ENCODE peak calls at places on chromosomes 13 and 19, in ten cellular contexts. One of them, this sample, is unnamed.
A peak's percentile ranks its signal among the peaks of the same experiment; 100 is the strongest.

GRCh38 chr19:47713046-47714021 is at the start of gene EHD2:
- DNase-seq in endothelial cell: peak; percentile 68
- DNase-seq in breast epithelium: peak; percentile 70
- DNase-seq in progenitor cell of endocrine pancreas: no peak
- DNase-seq in HCT116: no peak
- DNase-seq in Peyer's patch: peak; percentile 56
- DNase-seq in tibial nerve: peak; percentile 54
- DNase-seq in MCF 10A: peak; percentile 81
- DNase-seq in WTC11: peak; percentile 72
- DNase-seq in GM12865: no peak
- DNase-seq in this sample: no peak

GRCh38 chr13:105442941-105443340 is 1092.5 kb downstream of the EFNB2 start:
- DNase-seq in endothelial cell: no peak
- DNase-seq in breast epithelium: no peak
- DNase-seq in progenitor cell of endocrine pancreas: no peak
- DNase-seq in HCT116: peak; percentile 87
- DNase-seq in Peyer's patch: no peak
- DNase-seq in tibial nerve: peak; percentile 12
- DNase-seq in MCF 10A: peak; percentile 93
- DNase-seq in WTC11: no peak
- DNase-seq in GM12865: no peak
- DNase-seq in this sample: no peak

GRCh38 chr19:38675611-38676010 is 28.2 kb downstream of the ACTN4 start:
- DNase-seq in endothelial cell: no peak
- DNase-seq in breast epithelium: no peak
- DNase-seq in progenitor cell of endocrine pancreas: no peak
- DNase-seq in HCT116: no peak
- DNase-seq in Peyer's patch: peak; percentile 87
- DNase-seq in tibial nerve: no peak
- DNase-seq in MCF 10A: no peak
- DNase-seq in WTC11: no peak
- DNase-seq in GM12865: peak; percentile 49
- DNase-seq in this sample: no peak

GRCh38 chr19:778910-779653 is 18.2 kb upstream of the PTBP1 start:
- DNase-seq in endothelial cell: peak; percentile 56
- DNase-seq in breast epithelium: no peak
- DNase-seq in progenitor cell of endocrine pancreas: no peak
- DNase-seq in HCT116: no peak
- DNase-seq in Peyer's patch: peak; percentile 63
- DNase-seq in tibial nerve: peak; percentile 70
- DNase-seq in MCF 10A: peak; percentile 99
- DNase-seq in WTC11: no peak
- DNase-seq in GM12865: no peak
- DNase-seq in this sample: no peak

GRCh38 chr19:32702010-32702409 is 10.4 kb downstream of the NUDT19 start:
- DNase-seq in endothelial cell: no peak
- DNase-seq in breast epithelium: no peak
- DNase-seq in progenitor cell of endocrine pancreas: peak; percentile 22
- DNase-seq in HCT116: no peak
- DNase-seq in Peyer's patch: peak; percentile 70
- DNase-seq in tibial nerve: no peak
- DNase-seq in MCF 10A: no peak
- DNase-seq in WTC11: no peak
- DNase-seq in GM12865: no peak
- DNase-seq in this sample: no peak

GRCh38 chr19:1016647-1017114 is 4.2 kb downstream of the TMEM259 start:
- DNase-seq in endothelial cell: no peak
- DNase-seq in breast epithelium: no peak
- DNase-seq in progenitor cell of endocrine pancreas: no peak
- DNase-seq in HCT116: no peak
- DNase-seq in Peyer's patch: peak; percentile 67
- DNase-seq in tibial nerve: no peak
- DNase-seq in MCF 10A: peak; percentile 62
- DNase-seq in WTC11: no peak
- DNase-seq in GM12865: no peak
- DNase-seq in this sample: no peak

GRCh38 chr19:27777726-27778125 is 1435.2 kb downstream of the UQCRFS1 start:
- DNase-seq in endothelial cell: no peak
- DNase-seq in breast epithelium: no peak
- DNase-seq in progenitor cell of endocrine pancreas: no peak
- DNase-seq in HCT116: no peak
- DNase-seq in Peyer's patch: no peak
- DNase-seq in tibial nerve: no peak
- DNase-seq in MCF 10A: no peak
- DNase-seq in WTC11: no peak
- DNase-seq in GM12865: no peak
- DNase-seq in this sample: no peak

GRCh38 chr19:58586131-58586765 is 13.1 kb upstream of the MZF1 start:
- DNase-seq in endothelial cell: no peak
- DNase-seq in breast epithelium: peak; percentile 41
- DNase-seq in progenitor cell of endocrine pancreas: peak; percentile 6
- DNase-seq in HCT116: no peak
- DNase-seq in Peyer's patch: no peak
- DNase-seq in tibial nerve: no peak
- DNase-seq in MCF 10A: no peak
- DNase-seq in WTC11: no peak
- DNase-seq in GM12865: no peak
- DNase-seq in this sample: no peak

GRCh38 chr13:111388851-111389500 is 68.5 kb downstream of the TEX29 start:
- DNase-seq in endothelial cell: no peak
- DNase-seq in breast epithelium: no peak
- DNase-seq in progenitor cell of endocrine pancreas: no peak
- DNase-seq in HCT116: no peak
- DNase-seq in Peyer's patch: peak; percentile 35
- DNase-seq in tibial nerve: no peak
- DNase-seq in MCF 10A: no peak
- DNase-seq in WTC11: no peak
- DNase-seq in GM12865: no peak
- DNase-seq in this sample: no peak

GRCh38 chr19:58460039-58460438 is 6.8 kb upstream of the ZNF324 start:
- DNase-seq in endothelial cell: no peak
- DNase-seq in breast epithelium: no peak
- DNase-seq in progenitor cell of endocrine pancreas: no peak
- DNase-seq in HCT116: no peak
- DNase-seq in Peyer's patch: no peak
- DNase-seq in tibial nerve: no peak
- DNase-seq in MCF 10A: peak; percentile 47
- DNase-seq in WTC11: no peak
- DNase-seq in GM12865: no peak
- DNase-seq in this sample: no peak

GRCh38 chr13:49635599-49636433 is 7.5 kb downstream of the ARL11 start:
- DNase-seq in endothelial cell: no peak
- DNase-seq in breast epithelium: no peak
- DNase-seq in progenitor cell of endocrine pancreas: no peak
- DNase-seq in HCT116: no peak
- DNase-seq in Peyer's patch: no peak
- DNase-seq in tibial nerve: peak; percentile 19
- DNase-seq in MCF 10A: no peak
- DNase-seq in WTC11: no peak
- DNase-seq in GM12865: peak; percentile 61
- DNase-seq in this sample: no peak

GRCh38 chr13:81089758-81090157 is 748.8 kb upstream of the SPRY2 start:
- DNase-seq in endothelial cell: no peak
- DNase-seq in breast epithelium: no peak
- DNase-seq in progenitor cell of endocrine pancreas: no peak
- DNase-seq in HCT116: no peak
- DNase-seq in Peyer's patch: no peak
- DNase-seq in tibial nerve: no peak
- DNase-seq in MCF 10A: no peak
- DNase-seq in WTC11: no peak
- DNase-seq in GM12865: no peak
- DNase-seq in this sample: no peak

GRCh38 chr19:19371056-19371455 is 34.4 kb upstream of the GATAD2A start:
- DNase-seq in endothelial cell: no peak
- DNase-seq in breast epithelium: no peak
- DNase-seq in progenitor cell of endocrine pancreas: no peak
- DNase-seq in HCT116: peak; percentile 69
- DNase-seq in Peyer's patch: no peak
- DNase-seq in tibial nerve: no peak
- DNase-seq in MCF 10A: no peak
- DNase-seq in WTC11: no peak
- DNase-seq in GM12865: no peak
- DNase-seq in this sample: no peak

GRCh38 chr13:39038569-39038898 is 278 bp downstream of the NHLRC3 start:
- DNase-seq in endothelial cell: no peak
- DNase-seq in breast epithelium: no peak
- DNase-seq in progenitor cell of endocrine pancreas: no peak
- DNase-seq in HCT116: no peak
- DNase-seq in Peyer's patch: peak; percentile 58
- DNase-seq in tibial nerve: no peak
- DNase-seq in MCF 10A: no peak
- DNase-seq in WTC11: no peak
- DNase-seq in GM12865: peak; percentile 73
- DNase-seq in this sample: no peak

GRCh38 chr19:41367848-41368301 is 3.9 kb upstream of the B9D2 start:
- DNase-seq in endothelial cell: no peak
- DNase-seq in breast epithelium: no peak
- DNase-seq in progenitor cell of endocrine pancreas: no peak
- DNase-seq in HCT116: no peak
- DNase-seq in Peyer's patch: no peak
- DNase-seq in tibial nerve: no peak
- DNase-seq in MCF 10A: peak; percentile 46
- DNase-seq in WTC11: no peak
- DNase-seq in GM12865: no peak
- DNase-seq in this sample: no peak

GRCh38 chr13:95020298-95020987 is 280.8 kb downstream of the ABCC4 start:
- DNase-seq in endothelial cell: no peak
- DNase-seq in breast epithelium: no peak
- DNase-seq in progenitor cell of endocrine pancreas: no peak
- DNase-seq in HCT116: no peak
- DNase-seq in Peyer's patch: no peak
- DNase-seq in tibial nerve: no peak
- DNase-seq in MCF 10A: peak; percentile 10
- DNase-seq in WTC11: no peak
- DNase-seq in GM12865: no peak
- DNase-seq in this sample: no peak

GRCh38 chr13:87536499-87536898 is 134.7 kb upstream of the SLITRK5 start:
- DNase-seq in endothelial cell: no peak
- DNase-seq in breast epithelium: no peak
- DNase-seq in progenitor cell of endocrine pancreas: no peak
- DNase-seq in HCT116: no peak
- DNase-seq in Peyer's patch: no peak
- DNase-seq in tibial nerve: no peak
- DNase-seq in MCF 10A: no peak
- DNase-seq in WTC11: no peak
- DNase-seq in GM12865: peak; percentile 57
- DNase-seq in this sample: no peak

GRCh38 chr13:36418022-36418805 is 14.1 kb upstream of the CCNA1 start:
- DNase-seq in endothelial cell: no peak
- DNase-seq in breast epithelium: no peak
- DNase-seq in progenitor cell of endocrine pancreas: no peak
- DNase-seq in HCT116: no peak
- DNase-seq in Peyer's patch: no peak
- DNase-seq in tibial nerve: no peak
- DNase-seq in MCF 10A: peak; percentile 30
- DNase-seq in WTC11: no peak
- DNase-seq in GM12865: peak; percentile 42
- DNase-seq in this sample: no peak

GRCh38 chr13:95553614-95554385 is 1.3 kb downstream of the CLDN10 start:
- DNase-seq in endothelial cell: peak; percentile 23
- DNase-seq in breast epithelium: no peak
- DNase-seq in progenitor cell of endocrine pancreas: no peak
- DNase-seq in HCT116: no peak
- DNase-seq in Peyer's patch: no peak
- DNase-seq in tibial nerve: no peak
- DNase-seq in MCF 10A: no peak
- DNase-seq in WTC11: peak; percentile 46
- DNase-seq in GM12865: no peak
- DNase-seq in this sample: no peak

GRCh38 chr19:11197291-11198174 is at the start of gene KANK2:
- DNase-seq in endothelial cell: peak; percentile 88
- DNase-seq in breast epithelium: peak; percentile 91
- DNase-seq in progenitor cell of endocrine pancreas: peak; percentile 89
- DNase-seq in HCT116: peak; percentile 50
- DNase-seq in Peyer's patch: peak; percentile 88
- DNase-seq in tibial nerve: peak; percentile 74
- DNase-seq in MCF 10A: peak; percentile 84
- DNase-seq in WTC11: peak; percentile 82
- DNase-seq in GM12865: peak; percentile 85
- DNase-seq in this sample: peak; percentile 79
- TF ChIP-seq CTCF in endothelial cell: peak; percentile 21
- TF ChIP-seq CTCF in breast epithelium: no peak
- TF ChIP-seq CTCF in progenitor cell of endocrine pancreas: peak; percentile 18
- TF ChIP-seq CTCF in HCT116: no peak
- TF ChIP-seq CTCF in Peyer's patch: no peak
- TF ChIP-seq CTCF in tibial nerve: peak; percentile 18
- TF ChIP-seq CTCF in MCF 10A: no peak
- TF ChIP-seq CTCF in WTC11: no peak
- TF ChIP-seq CTCF in GM12865: no peak
- TF ChIP-seq CTCF in this sample: no peak

DNA sequence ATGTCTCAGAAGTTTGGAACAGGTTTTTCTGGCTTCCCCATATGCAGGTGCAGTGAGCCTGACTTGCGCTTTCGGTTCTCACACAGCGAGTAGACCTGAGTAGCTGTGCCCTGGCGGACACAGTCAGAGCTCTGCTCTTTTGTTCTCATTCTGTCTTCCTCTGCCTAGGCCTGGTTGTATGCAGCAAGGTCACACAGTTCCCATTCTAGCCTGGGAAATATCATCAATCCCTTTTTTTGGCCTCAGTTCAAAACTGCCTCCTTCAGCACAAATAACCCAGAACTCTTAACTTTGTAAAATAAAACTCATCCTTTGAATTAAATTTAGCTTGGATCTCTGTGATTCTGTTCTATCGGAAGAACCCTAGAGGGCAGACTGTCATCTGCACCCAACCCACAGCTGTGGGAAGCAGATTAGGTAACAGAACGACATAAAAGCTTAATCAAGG is 10.2 kb downstream of the OXGR1 start:
- DNase-seq in endothelial cell: peak; percentile 28
- DNase-seq in breast epithelium: peak; percentile 67
- DNase-seq in progenitor cell of endocrine pancreas: no peak
- DNase-seq in HCT116: no peak
- DNase-seq in Peyer's patch: peak; percentile 65
- DNase-seq in tibial nerve: peak; percentile 20
- DNase-seq in MCF 10A: no peak
- DNase-seq in WTC11: peak; percentile 34
- DNase-seq in GM12865: peak; percentile 69
- DNase-seq in this sample: no peak
- TF ChIP-seq CTCF in endothelial cell: no peak
- TF ChIP-seq CTCF in breast epithelium: peak; percentile 36
- TF ChIP-seq CTCF in progenitor cell of endocrine pancreas: peak; percentile 47
- TF ChIP-seq CTCF in HCT116: peak; percentile 22
- TF ChIP-seq CTCF in Peyer's patch: no peak
- TF ChIP-seq CTCF in tibial nerve: no peak
- TF ChIP-seq CTCF in MCF 10A: no peak
- TF ChIP-seq CTCF in WTC11: no peak
- TF ChIP-seq CTCF in GM12865: no peak
- TF ChIP-seq CTCF in this sample: no peak

GRCh38 chr19:56367829-56368711 is 25.3 kb downstream of the ZNF582 start:
- DNase-seq in endothelial cell: peak; percentile 91
- DNase-seq in breast epithelium: peak; percentile 90
- DNase-seq in progenitor cell of endocrine pancreas: peak; percentile 77
- DNase-seq in HCT116: no peak
- DNase-seq in Peyer's patch: peak; percentile 93
- DNase-seq in tibial nerve: peak; percentile 72
- DNase-seq in MCF 10A: no peak
- DNase-seq in WTC11: peak; percentile 95
- DNase-seq in GM12865: peak; percentile 68
- DNase-seq in this sample: peak; percentile 89
- TF ChIP-seq CTCF in endothelial cell: no peak
- TF ChIP-seq CTCF in breast epithelium: peak; percentile 33
- TF ChIP-seq CTCF in progenitor cell of endocrine pancreas: no peak
- TF ChIP-seq CTCF in HCT116: no peak
- TF ChIP-seq CTCF in Peyer's patch: no peak
- TF ChIP-seq CTCF in tibial nerve: peak; percentile 6
- TF ChIP-seq CTCF in MCF 10A: no peak
- TF ChIP-seq CTCF in WTC11: no peak
- TF ChIP-seq CTCF in GM12865: no peak
- TF ChIP-seq CTCF in this sample: no peak

GRCh38 chr13:113034451-113035208 is 65.6 kb downstream of the MCF2L start:
- DNase-seq in endothelial cell: peak; percentile 62
- DNase-seq in breast epithelium: no peak
- DNase-seq in progenitor cell of endocrine pancreas: no peak
- DNase-seq in HCT116: no peak
- DNase-seq in Peyer's patch: peak; percentile 57
- DNase-seq in tibial nerve: peak; percentile 53
- DNase-seq in MCF 10A: peak; percentile 71
- DNase-seq in WTC11: peak; percentile 66
- DNase-seq in GM12865: no peak
- DNase-seq in this sample: no peak
- TF ChIP-seq CTCF in endothelial cell: peak; percentile 48
- TF ChIP-seq CTCF in breast epithelium: peak; percentile 71
- TF ChIP-seq CTCF in progenitor cell of endocrine pancreas: peak; percentile 60
- TF ChIP-seq CTCF in HCT116: peak; percentile 64
- TF ChIP-seq CTCF in Peyer's patch: peak; percentile 8
- TF ChIP-seq CTCF in tibial nerve: peak; percentile 53
- TF ChIP-seq CTCF in MCF 10A: peak; percentile 56
- TF ChIP-seq CTCF in WTC11: peak; percentile 38
- TF ChIP-seq CTCF in GM12865: no peak
- TF ChIP-seq CTCF in this sample: no peak